ENCODE peak calls at places on chromosomes 1 and 21, in six cellular contexts. A, G, H, N, W and T are unnamed samples.

GRCh38 chr1:9591669-9592509 is 3.2 kb downstream of the TMEM201 start:
- DNase-seq in A (no peak), G (no peak), H (no peak), N (no peak), W (no peak), T (no peak)

GRCh38 chr1:95080446-95080845 is 7.7 kb upstream of the ALG14 start:
- DNase-seq in A (no peak), G (no peak), H (no peak), N (no peak), W (no peak), T (no peak)

GRCh38 chr1:10105484-10105883 is 72.7 kb downstream of the UBE4B start:
- DNase-seq in A (no peak), G (no peak), H (no peak), N (no peak), W (no peak), T (no peak)

GRCh38 chr1:3483801-3484444 is 29.5 kb downstream of the ARHGEF16 start:
- DNase-seq in A (peak), G (peak), H (no peak), N (no peak), W (peak), T (peak)

GRCh38 chr1:61742620-61743431 is 546 bp downstream of the PATJ start:
- DNase-seq in A (peak), G (no peak), H (peak), N (peak), W (peak), T (peak)

GRCh38 chr1:156961709-156962108 is 41.3 kb downstream of the LRRC71 start:
- DNase-seq in A (no peak), G (no peak), H (no peak), N (no peak), W (no peak), T (no peak)

GRCh38 chr21:44450402-44450801 is 4.9 kb upstream of the LRRC3 start:
- DNase-seq in A (no peak), G (no peak), H (no peak), N (no peak), W (no peak), T (no peak)

GRCh38 chr1:153393926-153394325 is 3.1 kb upstream of the S100A8 start:
- DNase-seq in A (no peak), G (no peak), H (no peak), N (no peak), W (no peak), T (no peak)

GRCh38 chr1:11841245-11842153 is 6.1 kb downstream of the NPPA start:
- DNase-seq in A (no peak), G (no peak), H (no peak), N (no peak), W (no peak), T (no peak)

GRCh38 chr1:206805357-206805756 is 33.1 kb upstream of the IL10 start:
- DNase-seq in A (no peak), G (no peak), H (no peak), N (no peak), W (no peak), T (no peak)

GRCh38 chr1:167516404-167517388 is 1.6 kb downstream of the CD247 start:
- DNase-seq in A (no peak), G (no peak), H (no peak), N (no peak), W (no peak), T (no peak)

GRCh38 chr1:184911103-184911502 is 63.2 kb downstream of the NIBAN1 start:
- DNase-seq in A (no peak), G (no peak), H (no peak), N (no peak), W (no peak), T (no peak)

GRCh38 chr1:9279172-9279840 is 13.4 kb upstream of the SPSB1 start:
- DNase-seq in A (peak), G (no peak), H (peak), N (no peak), W (no peak), T (no peak)

GRCh38 chr1:114820392-114820791 is 34.3 kb upstream of the SYCP1 start:
- DNase-seq in A (no peak), G (no peak), H (no peak), N (no peak), W (no peak), T (no peak)

GRCh38 chr21:39175665-39176064 is 7.6 kb downstream of the PSMG1 start:
- DNase-seq in A (no peak), G (no peak), H (no peak), N (no peak), W (no peak), T (no peak)

GRCh38 chr21:39073063-39073462 is 110.2 kb downstream of the PSMG1 start:
- DNase-seq in A (no peak), G (no peak), H (no peak), N (no peak), W (no peak), T (no peak)

GRCh38 chr1:244315996-244316395 is 135.7 kb downstream of the ADSS2 start:
- DNase-seq in A (no peak), G (no peak), H (no peak), N (no peak), W (no peak), T (no peak)

GRCh38 chr1:93579891-93580290 is 101.7 kb downstream of the BCAR3 start:
- DNase-seq in A (peak), G (no peak), H (no peak), N (no peak), W (peak), T (no peak)

GRCh38 chr1:28329395-28330153 is 734 bp downstream of the MED18 start:
- DNase-seq in A (peak), G (peak), H (no peak), N (no peak), W (peak), T (no peak)

GRCh38 chr1:73100216-73100615 is 817.9 kb upstream of the NEGR1 start:
- DNase-seq in A (no peak), G (no peak), H (no peak), N (no peak), W (no peak), T (no peak)

GRCh38 chr1:16215882-16216753 is 3.7 kb upstream of the ARHGEF19 start:
- DNase-seq in A (peak), G (peak), H (peak), N (peak), W (peak), T (peak)